ENCODE peak calls at places on chromosomes 13 and 19, in five cellular contexts. T is left colon, R is adrenal gland, Y is cardiac fibroblast, S is fibroblast of mammary gland. H is an unnamed sample.

GRCh38 chr13:74442751-74443150 is 308.5 kb upstream of the KLF12 start:
- DNase-seq in T (no peak), R (no peak), Y (no peak), S (no peak), H (no peak)

GRCh38 chr19:16066611-16067104 is 9.6 kb upstream of the TPM4 start:
- DNase-seq in T (peak; percentile 76), R (no peak), Y (peak; percentile 80), S (peak; percentile 86), H (peak; percentile 86)

GRCh38 chr19:10516064-10516385 is 1.2 kb downstream of the S1PR5 start:
- DNase-seq in T (no peak), R (no peak), Y (no peak), S (no peak), H (no peak)

GRCh38 chr19:43609872-43610271 is 2.0 kb upstream of the SRRM5 start:
- DNase-seq in T (no peak), R (no peak), Y (no peak), S (no peak), H (no peak)

GRCh38 chr19:47109541-47110375 is 3.8 kb downstream of the ZC3H4 start:
- DNase-seq in T (no peak), R (no peak), Y (peak; percentile 62), S (peak; percentile 69), H (peak; percentile 57)

GRCh38 chr13:112112534-112113276 is 45.8 kb downstream of the SOX1 start:
- DNase-seq in T (no peak), R (no peak), Y (no peak), S (no peak), H (no peak)

GRCh38 chr19:47186337-47187022 is 44.5 kb downstream of the BBC3 start:
- DNase-seq in T (peak; percentile 30), R (no peak), Y (no peak), S (no peak), H (peak; percentile 36)

GRCh38 chr13:51501592-51502205 is 48.9 kb upstream of the INTS6 start:
- DNase-seq in T (no peak), R (no peak), Y (peak; percentile 43), S (peak; percentile 83), H (no peak)

GRCh38 chr19:2394054-2394668 is 33.2 kb downstream of the TIMM13 start:
- DNase-seq in T (peak; percentile 36), R (no peak), Y (no peak), S (no peak), H (peak; percentile 33)

GRCh38 chr13:100565291-100565690 is 23.3 kb downstream of the GGACT start:
- DNase-seq in T (no peak), R (no peak), Y (no peak), S (no peak), H (no peak)

GRCh38 chr13:91698767-91699166 is 300.3 kb downstream of the GPC5 start:
- DNase-seq in T (no peak), R (no peak), Y (no peak), S (no peak), H (no peak)

GRCh38 chr13:67230774-67231480 is 791 bp upstream of the PCDH9 start:
- DNase-seq in T (peak; percentile 55), R (peak; percentile 59), Y (peak; percentile 78), S (peak; percentile 62), H (peak; percentile 27)

GRCh38 chr13:91158015-91158390 is 189.5 kb upstream of the MIR17HG start:
- DNase-seq in T (no peak), R (no peak), Y (no peak), S (no peak), H (no peak)

GRCh38 chr19:32396046-32396652 is 9.4 kb upstream of the DPY19L3 start:
- DNase-seq in T (no peak), R (no peak), Y (no peak), S (peak; percentile 11), H (no peak)